ENCODE peak calls at places on chromosome X, in six cellular contexts. One of them, this sample, is unnamed.

GRCh38 chrX:68534696-68535095 is 35.8 kb downstream of the YIPF6 start:
- DNase-seq in H1: no peak
- DNase-seq in trophoblast cell: no peak
- DNase-seq in IMR-90: peak
- DNase-seq in H9: no peak
- DNase-seq in neuronal stem cell: no peak
- DNase-seq in this sample: no peak

GRCh38 chrX:46935295-46935694 is 23.1 kb downstream of the JADE3 start:
- DNase-seq in H1: no peak
- DNase-seq in trophoblast cell: no peak
- DNase-seq in IMR-90: no peak
- DNase-seq in H9: no peak
- DNase-seq in neuronal stem cell: no peak
- DNase-seq in this sample: no peak

GRCh38 chrX:25028726-25029125 is 13.0 kb upstream of the ARX start:
- DNase-seq in neuronal stem cell: no peak
- DNase-seq in IMR-90: peak
- DNase-seq in H1: no peak
- DNase-seq in trophoblast cell: no peak
- DNase-seq in H9: no peak
- DNase-seq in this sample: no peak

GRCh38 chrX:117376460-117376859 is 740.1 kb downstream of the KLHL13 start:
- DNase-seq in neuronal stem cell: no peak
- DNase-seq in IMR-90: no peak
- DNase-seq in H9: no peak
- DNase-seq in trophoblast cell: peak
- DNase-seq in H1: no peak
- DNase-seq in this sample: no peak

GRCh38 chrX:347351-348117 is 28.9 kb upstream of the GTPBP6 start:
- DNase-seq in neuronal stem cell: no peak
- DNase-seq in H9: no peak
- DNase-seq in H1: no peak
- DNase-seq in trophoblast cell: no peak
- DNase-seq in IMR-90: no peak
- DNase-seq in this sample: no peak

GRCh38 chrX:105653891-105654290 is 168.4 kb upstream of the NRK start:
- DNase-seq in H1: no peak
- DNase-seq in trophoblast cell: no peak
- DNase-seq in H9: no peak
- DNase-seq in IMR-90: no peak
- DNase-seq in neuronal stem cell: no peak
- DNase-seq in this sample: peak

GRCh38 chrX:107207089-107207488 is 678 bp downstream of the DNAAF6 start:
- DNase-seq in H1: no peak
- DNase-seq in neuronal stem cell: no peak
- DNase-seq in H9: no peak
- DNase-seq in trophoblast cell: no peak
- DNase-seq in IMR-90: no peak
- DNase-seq in this sample: no peak

GRCh38 chrX:105331244-105331643 is 110.8 kb upstream of the TEX13A start:
- DNase-seq in neuronal stem cell: no peak
- DNase-seq in H1: no peak
- DNase-seq in IMR-90: peak
- DNase-seq in trophoblast cell: no peak
- DNase-seq in H9: no peak
- DNase-seq in this sample: no peak

GRCh38 chrX:107355533-107355932 is 93.9 kb upstream of the FRMPD3 start:
- DNase-seq in trophoblast cell: no peak
- DNase-seq in H1: no peak
- DNase-seq in neuronal stem cell: peak
- DNase-seq in H9: peak
- DNase-seq in IMR-90: no peak
- DNase-seq in this sample: no peak

GRCh38 chrX:24506082-24506481 is 41.0 kb downstream of the PDK3 start:
- DNase-seq in neuronal stem cell: no peak
- DNase-seq in trophoblast cell: peak
- DNase-seq in H1: no peak
- DNase-seq in IMR-90: peak
- DNase-seq in H9: no peak
- DNase-seq in this sample: peak

GRCh38 chrX:71282514-71283408 is 674 bp upstream of the NONO start:
- DNase-seq in H1: peak
- DNase-seq in H9: no peak
- DNase-seq in trophoblast cell: no peak
- DNase-seq in neuronal stem cell: peak
- DNase-seq in IMR-90: peak
- DNase-seq in this sample: no peak

GRCh38 chrX:35890699-35891098 is 28.8 kb upstream of the CFAP47 start:
- DNase-seq in trophoblast cell: peak
- DNase-seq in neuronal stem cell: peak
- DNase-seq in H9: peak
- DNase-seq in H1: peak
- DNase-seq in IMR-90: peak
- DNase-seq in this sample: peak

GRCh38 chrX:155956099-155956498 is 41.4 kb upstream of the IL9R start:
- DNase-seq in trophoblast cell: no peak
- DNase-seq in neuronal stem cell: no peak
- DNase-seq in H1: no peak
- DNase-seq in H9: no peak
- DNase-seq in IMR-90: no peak
- DNase-seq in this sample: no peak

GRCh38 chrX:155954793-155955192 is 42.7 kb upstream of the IL9R start:
- DNase-seq in neuronal stem cell: no peak
- DNase-seq in H1: no peak
- DNase-seq in trophoblast cell: no peak
- DNase-seq in IMR-90: no peak
- DNase-seq in H9: no peak
- DNase-seq in this sample: no peak

GRCh38 chrX:155959018-155959587 is 38.4 kb upstream of the IL9R start:
- DNase-seq in H9: no peak
- DNase-seq in H1: no peak
- DNase-seq in IMR-90: no peak
- DNase-seq in trophoblast cell: no peak
- DNase-seq in neuronal stem cell: no peak
- DNase-seq in this sample: no peak

GRCh38 chrX:155957843-155958242 is 39.7 kb upstream of the IL9R start:
- DNase-seq in H9: no peak
- DNase-seq in IMR-90: no peak
- DNase-seq in trophoblast cell: no peak
- DNase-seq in neuronal stem cell: no peak
- DNase-seq in H1: no peak
- DNase-seq in this sample: no peak

GRCh38 chrX:155956649-155957048 is 40.8 kb upstream of the IL9R start:
- DNase-seq in neuronal stem cell: no peak
- DNase-seq in H9: no peak
- DNase-seq in IMR-90: no peak
- DNase-seq in H1: no peak
- DNase-seq in trophoblast cell: no peak
- DNase-seq in this sample: no peak
- H3K4ac ChIP-seq in neuronal stem cell: no peak
- H3K4ac ChIP-seq in H9: no peak
- H3K4ac ChIP-seq in IMR-90: no peak
- H3K4ac ChIP-seq in H1: no peak
- H3K4ac ChIP-seq in trophoblast cell: no peak
- H3K4ac ChIP-seq in this sample: no peak

GRCh38 chrX:50769389-50770063 is 44.5 kb downstream of the SHROOM4 start:
- DNase-seq in H1: no peak
- DNase-seq in IMR-90: no peak
- DNase-seq in trophoblast cell: no peak
- DNase-seq in neuronal stem cell: no peak
- DNase-seq in H9: no peak
- DNase-seq in this sample: no peak
- H2AFZ ChIP-seq in H1: no peak
- H2AFZ ChIP-seq in IMR-90: no peak
- H2AFZ ChIP-seq in trophoblast cell: no peak
- H2AFZ ChIP-seq in neuronal stem cell: no peak
- H2AFZ ChIP-seq in H9: no peak
- H2AFZ ChIP-seq in this sample: no peak

DNA sequence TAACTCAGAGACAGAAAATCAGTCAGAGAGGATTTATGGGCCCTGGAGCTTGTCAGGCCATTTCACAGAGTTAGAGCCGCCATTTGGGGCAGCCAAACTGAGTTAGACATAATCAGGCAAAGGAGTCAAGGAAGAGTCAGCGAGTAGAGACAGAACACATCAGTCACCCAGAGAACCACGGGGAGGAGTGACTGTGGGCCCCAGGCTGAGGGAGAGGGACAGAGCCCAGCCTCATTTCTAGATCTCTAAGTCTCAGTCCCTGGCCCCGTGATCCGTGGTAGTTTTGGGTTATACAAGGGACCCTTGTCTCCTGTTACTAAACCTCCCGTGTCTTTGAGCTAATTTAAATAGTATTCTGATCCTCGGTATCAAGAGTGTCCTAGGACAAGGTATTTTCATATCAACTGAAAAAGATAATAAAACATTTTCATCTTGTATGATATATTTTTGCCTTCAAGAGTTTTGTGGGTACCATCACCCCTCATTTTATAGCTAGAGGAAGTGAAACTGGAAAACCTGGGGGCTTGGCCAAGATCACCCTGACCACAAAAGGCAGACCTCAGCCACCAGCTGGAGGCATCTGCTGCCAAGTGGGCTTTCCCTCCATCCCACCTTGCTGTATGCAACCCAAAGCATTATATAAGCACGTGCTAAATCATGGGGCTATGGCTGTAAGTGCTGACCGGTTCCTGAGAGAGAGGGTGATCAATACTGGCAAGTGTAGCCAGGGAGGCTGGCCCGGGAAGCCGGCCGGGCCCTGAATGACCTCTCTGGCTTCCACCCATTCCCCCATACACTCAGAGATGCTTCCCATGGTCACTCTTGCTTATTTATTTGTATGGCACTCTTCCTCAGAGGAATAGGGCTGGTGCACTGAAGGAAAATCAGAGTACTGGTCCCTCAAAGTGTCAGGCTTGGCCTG is 204.1 kb downstream of the BCOR start:
- DNase-seq in trophoblast cell: no peak
- DNase-seq in IMR-90: no peak
- DNase-seq in H9: no peak
- DNase-seq in neuronal stem cell: no peak
- DNase-seq in H1: no peak
- DNase-seq in this sample: no peak
- H3K4ac ChIP-seq in trophoblast cell: no peak
- H3K4ac ChIP-seq in IMR-90: no peak
- H3K4ac ChIP-seq in H9: no peak
- H3K4ac ChIP-seq in neuronal stem cell: no peak
- H3K4ac ChIP-seq in H1: no peak
- H3K4ac ChIP-seq in this sample: no peak

DNA sequence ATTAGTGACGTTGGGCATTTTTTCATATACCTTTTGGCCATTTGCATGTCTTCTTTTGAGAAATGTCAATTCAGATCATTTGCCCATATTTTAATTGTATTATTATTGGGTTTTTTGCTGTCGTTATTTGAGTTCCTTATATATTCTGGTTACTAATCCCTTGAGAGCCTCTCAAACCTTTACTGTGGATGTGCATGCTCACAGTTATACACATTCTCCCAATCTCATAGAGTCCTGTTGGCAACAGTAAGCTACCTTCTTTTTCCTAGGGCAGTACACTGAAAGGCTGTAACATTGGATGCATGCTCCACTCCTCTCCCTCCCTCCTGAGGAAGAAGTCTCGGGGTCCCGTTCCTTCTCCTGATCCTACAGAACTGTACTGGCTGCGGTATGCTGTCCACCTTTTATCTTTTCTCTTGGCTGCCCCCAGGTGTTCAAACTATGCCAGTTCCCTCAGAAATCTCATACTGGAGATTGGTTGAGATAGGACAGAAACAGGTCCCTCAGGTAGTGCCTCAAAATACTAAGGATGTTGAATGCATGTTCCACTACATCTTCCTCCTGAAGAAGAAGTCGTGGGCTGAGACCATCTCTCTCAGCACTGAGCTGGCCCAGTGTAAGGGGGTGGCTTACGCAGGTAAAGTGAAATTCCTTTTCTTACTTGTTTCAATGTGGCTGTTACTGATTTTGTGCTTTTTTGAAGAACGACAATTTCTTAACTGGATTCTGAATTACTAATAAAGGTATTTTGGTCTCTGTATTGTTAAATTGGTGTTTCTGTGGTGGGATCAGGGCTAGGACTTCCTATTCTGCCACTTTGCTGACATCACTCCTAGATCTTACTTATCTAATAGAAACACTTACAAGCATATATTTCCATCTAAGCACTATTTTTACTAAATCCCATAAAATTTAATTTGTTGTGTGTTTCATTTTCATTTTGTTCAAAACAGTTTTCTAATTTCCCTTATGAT is 145.4 kb upstream of the HUWE1 start:
- DNase-seq in H9: peak
- DNase-seq in trophoblast cell: peak
- DNase-seq in neuronal stem cell: peak
- DNase-seq in H1: peak
- DNase-seq in IMR-90: peak
- DNase-seq in this sample: peak
- H2AFZ ChIP-seq in H9: no peak
- H2AFZ ChIP-seq in trophoblast cell: no peak
- H2AFZ ChIP-seq in neuronal stem cell: no peak
- H2AFZ ChIP-seq in H1: no peak
- H2AFZ ChIP-seq in IMR-90: no peak
- H2AFZ ChIP-seq in this sample: no peak

This sample was measured in mesenchymal stem cell.